ENCODE peak calls at places on chromosomes 2 and 18, in seven cellular contexts. One of them, this sample, is unnamed.

GRCh38 chr2:54438271-54438670 is 17.9 kb upstream of the SPTBN1 start:
- DNase-seq in AG04450: no peak
- DNase-seq in endodermal cell: no peak
- DNase-seq in PC-3: no peak
- DNase-seq in neural progenitor cell: no peak
- DNase-seq in psoas muscle: peak; percentile 78
- DNase-seq in fibroblast of lung: peak; percentile 34
- DNase-seq in this sample: no peak

GRCh38 chr2:171579481-171579880 is 57.2 kb downstream of the CYBRD1 start:
- DNase-seq in endodermal cell: no peak
- DNase-seq in PC-3: peak; percentile 59
- DNase-seq in fibroblast of lung: no peak
- DNase-seq in psoas muscle: no peak
- DNase-seq in neural progenitor cell: no peak
- DNase-seq in AG04450: no peak
- DNase-seq in this sample: no peak

GRCh38 chr2:234133004-234133403 is 82.5 kb downstream of the SPP2 start:
- DNase-seq in fibroblast of lung: peak; percentile 9
- DNase-seq in neural progenitor cell: no peak
- DNase-seq in psoas muscle: no peak
- DNase-seq in AG04450: no peak
- DNase-seq in endodermal cell: no peak
- DNase-seq in PC-3: peak; percentile 85
- DNase-seq in this sample: no peak

GRCh38 chr2:172090044-172090946 is 5.0 kb downstream of the DLX1 start:
- DNase-seq in neural progenitor cell: peak; percentile 60
- DNase-seq in PC-3: no peak
- DNase-seq in fibroblast of lung: no peak
- DNase-seq in psoas muscle: no peak
- DNase-seq in endodermal cell: peak; percentile 81
- DNase-seq in AG04450: no peak
- DNase-seq in this sample: no peak

GRCh38 chr2:187034434-187034833 is 185.5 kb upstream of the ZSWIM2 start:
- DNase-seq in AG04450: no peak
- DNase-seq in fibroblast of lung: no peak
- DNase-seq in PC-3: no peak
- DNase-seq in neural progenitor cell: no peak
- DNase-seq in endodermal cell: no peak
- DNase-seq in psoas muscle: no peak
- DNase-seq in this sample: no peak

GRCh38 chr2:119469661-119470297 is 38.1 kb downstream of the TMEM37 start:
- DNase-seq in endodermal cell: no peak
- DNase-seq in neural progenitor cell: no peak
- DNase-seq in PC-3: no peak
- DNase-seq in psoas muscle: no peak
- DNase-seq in AG04450: no peak
- DNase-seq in fibroblast of lung: no peak
- DNase-seq in this sample: no peak

GRCh38 chr2:54048117-54048785 is 67.2 kb upstream of the ACYP2 start:
- DNase-seq in fibroblast of lung: no peak
- DNase-seq in PC-3: no peak
- DNase-seq in psoas muscle: no peak
- DNase-seq in neural progenitor cell: no peak
- DNase-seq in endodermal cell: no peak
- DNase-seq in AG04450: no peak
- DNase-seq in this sample: no peak

GRCh38 chr2:145960479-145961163 is 1440.7 kb upstream of the ZEB2 start:
- DNase-seq in neural progenitor cell: no peak
- DNase-seq in AG04450: no peak
- DNase-seq in PC-3: no peak
- DNase-seq in endodermal cell: no peak
- DNase-seq in fibroblast of lung: no peak
- DNase-seq in psoas muscle: peak; percentile 40
- DNase-seq in this sample: no peak

GRCh38 chr2:216950547-216950946 is 90.7 kb upstream of the TNP1 start:
- DNase-seq in psoas muscle: no peak
- DNase-seq in neural progenitor cell: no peak
- DNase-seq in fibroblast of lung: no peak
- DNase-seq in PC-3: no peak
- DNase-seq in AG04450: no peak
- DNase-seq in endodermal cell: no peak
- DNase-seq in this sample: no peak

GRCh38 chr2:4340536-4340935 is 637.2 kb downstream of the DCDC2C start:
- DNase-seq in endodermal cell: no peak
- DNase-seq in PC-3: peak; percentile 48
- DNase-seq in AG04450: no peak
- DNase-seq in psoas muscle: no peak
- DNase-seq in neural progenitor cell: no peak
- DNase-seq in fibroblast of lung: no peak
- DNase-seq in this sample: no peak

GRCh38 chr2:25757906-25758305 is 84.5 kb upstream of the DTNB start:
- DNase-seq in psoas muscle: no peak
- DNase-seq in fibroblast of lung: no peak
- DNase-seq in endodermal cell: no peak
- DNase-seq in neural progenitor cell: no peak
- DNase-seq in PC-3: peak; percentile 25
- DNase-seq in AG04450: no peak
- DNase-seq in this sample: no peak

GRCh38 chr2:15943378-15943851 is 3.1 kb downstream of the MYCN start:
- DNase-seq in AG04450: no peak
- DNase-seq in psoas muscle: peak; percentile 55
- DNase-seq in neural progenitor cell: peak; percentile 85
- DNase-seq in endodermal cell: peak; percentile 87
- DNase-seq in fibroblast of lung: no peak
- DNase-seq in PC-3: no peak
- DNase-seq in this sample: no peak

GRCh38 chr2:7363906-7364305 is 446.7 kb downstream of the RNF144A start:
- DNase-seq in fibroblast of lung: no peak
- DNase-seq in AG04450: no peak
- DNase-seq in neural progenitor cell: peak; percentile 29
- DNase-seq in PC-3: peak; percentile 27
- DNase-seq in psoas muscle: no peak
- DNase-seq in endodermal cell: no peak
- DNase-seq in this sample: no peak

GRCh38 chr2:218733615-218734021 is 23.0 kb downstream of the TTLL4 start:
- DNase-seq in PC-3: peak; percentile 49
- DNase-seq in neural progenitor cell: no peak
- DNase-seq in endodermal cell: no peak
- DNase-seq in psoas muscle: no peak
- DNase-seq in AG04450: no peak
- DNase-seq in fibroblast of lung: peak; percentile 78
- DNase-seq in this sample: no peak

GRCh38 chr2:157497603-157498314 is 53.9 kb upstream of the CYTIP start:
- DNase-seq in AG04450: no peak
- DNase-seq in neural progenitor cell: peak; percentile 65
- DNase-seq in PC-3: peak; percentile 57
- DNase-seq in psoas muscle: no peak
- DNase-seq in endodermal cell: peak; percentile 45
- DNase-seq in fibroblast of lung: peak; percentile 58
- DNase-seq in this sample: peak; percentile 3

GRCh38 chr2:128602038-128602698 is 283.5 kb upstream of the HS6ST1 start:
- DNase-seq in PC-3: no peak
- DNase-seq in neural progenitor cell: no peak
- DNase-seq in AG04450: no peak
- DNase-seq in fibroblast of lung: no peak
- DNase-seq in endodermal cell: no peak
- DNase-seq in psoas muscle: peak; percentile 32
- DNase-seq in this sample: no peak

GRCh38 chr18:6057604-6058003 is 162.3 kb upstream of the TMEM200C start:
- DNase-seq in neural progenitor cell: no peak
- DNase-seq in AG04450: no peak
- DNase-seq in fibroblast of lung: peak; percentile 29
- DNase-seq in endodermal cell: no peak
- DNase-seq in PC-3: peak; percentile 38
- DNase-seq in psoas muscle: no peak
- DNase-seq in this sample: no peak

GRCh38 chr2:126107883-126108282 is 548.1 kb upstream of the GYPC start:
- DNase-seq in AG04450: no peak
- DNase-seq in endodermal cell: no peak
- DNase-seq in neural progenitor cell: no peak
- DNase-seq in PC-3: no peak
- DNase-seq in psoas muscle: no peak
- DNase-seq in fibroblast of lung: no peak
- DNase-seq in this sample: no peak

GRCh38 chr2:24287171-24287570 is 73.2 kb downstream of the ITSN2 start:
- DNase-seq in neural progenitor cell: no peak
- DNase-seq in fibroblast of lung: no peak
- DNase-seq in AG04450: no peak
- DNase-seq in endodermal cell: no peak
- DNase-seq in psoas muscle: no peak
- DNase-seq in PC-3: no peak
- DNase-seq in this sample: no peak

GRCh38 chr2:110211938-110212858 is at the start of gene MTLN:
- DNase-seq in psoas muscle: peak; percentile 86
- DNase-seq in endodermal cell: peak; percentile 90
- DNase-seq in AG04450: no peak
- DNase-seq in PC-3: peak; percentile 73
- DNase-seq in neural progenitor cell: peak; percentile 77
- DNase-seq in fibroblast of lung: peak; percentile 68
- DNase-seq in this sample: peak; percentile 91

GRCh38 chr18:10131036-10131774 is 217.4 kb downstream of the VAPA start:
- DNase-seq in neural progenitor cell: peak; percentile 40
- DNase-seq in psoas muscle: no peak
- DNase-seq in endodermal cell: peak; percentile 73
- DNase-seq in PC-3: no peak
- DNase-seq in AG04450: no peak
- DNase-seq in fibroblast of lung: no peak
- DNase-seq in this sample: no peak

DNA sequence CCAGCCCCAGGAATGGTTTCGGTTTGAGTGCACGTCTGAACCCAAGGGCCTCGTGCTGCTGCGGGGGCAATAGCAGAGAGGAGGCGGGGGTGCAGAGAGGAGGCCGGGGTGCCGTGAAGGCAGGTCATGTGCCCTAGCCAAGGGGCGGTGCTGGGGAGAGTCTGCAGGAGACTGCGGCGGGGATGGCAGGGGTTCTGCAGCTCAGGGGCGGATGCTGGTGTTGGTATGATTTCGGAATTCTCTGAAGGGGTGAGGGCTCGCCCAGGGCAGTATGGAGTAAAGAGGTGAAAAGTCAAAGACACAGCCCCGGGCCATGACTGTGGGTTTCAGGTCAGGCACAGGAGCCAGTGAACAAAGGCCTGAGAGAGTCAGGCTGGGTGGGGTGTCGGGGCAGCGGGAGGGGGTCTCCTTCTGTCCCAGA is 186.5 kb upstream of the HDAC4 start:
- DNase-seq in AG04450: no peak
- DNase-seq in fibroblast of lung: no peak
- DNase-seq in psoas muscle: peak; percentile 34
- DNase-seq in endodermal cell: no peak
- DNase-seq in neural progenitor cell: no peak
- DNase-seq in PC-3: no peak
- DNase-seq in this sample: no peak
- H3K27me3 ChIP-seq in AG04450: no peaks in the 10 kb centered on the region
- H3K27me3 ChIP-seq in fibroblast of lung: no peaks in the 10 kb centered on the region
- H3K27me3 ChIP-seq in psoas muscle: no peaks in the 10 kb centered on the region
- H3K27me3 ChIP-seq in endodermal cell: no peaks in the 10 kb centered on the region
- H3K27me3 ChIP-seq in neural progenitor cell: no peaks in the 10 kb centered on the region
- H3K27me3 ChIP-seq in PC-3: peaks cover 64% of the 10 kb centered on the region
- H3K27me3 ChIP-seq in this sample: no peaks in the 10 kb centered on the region

DNA sequence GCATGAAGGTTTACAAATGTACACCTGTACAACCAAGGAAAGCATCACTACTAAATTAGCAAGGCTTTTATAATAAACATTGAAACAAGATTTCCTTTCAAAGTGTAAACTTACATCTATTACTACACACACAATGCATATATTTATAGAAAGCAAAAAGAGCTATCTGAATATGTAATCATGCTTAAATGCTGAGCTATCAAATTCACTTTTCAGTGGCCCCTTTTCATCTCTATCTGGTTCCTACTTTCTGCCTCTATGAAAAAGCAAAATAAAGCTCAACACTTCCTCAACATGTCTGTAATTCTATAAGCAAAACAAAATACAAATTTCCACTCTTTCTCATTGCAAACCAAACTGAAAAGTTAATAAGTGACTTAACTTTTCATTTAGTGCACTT is 25.5 kb upstream of the SDC1 start:
- DNase-seq in AG04450: no peak
- DNase-seq in fibroblast of lung: no peak
- DNase-seq in neural progenitor cell: no peak
- DNase-seq in psoas muscle: no peak
- DNase-seq in PC-3: no peak
- DNase-seq in endodermal cell: no peak
- DNase-seq in this sample: no peak
- H3K27me3 ChIP-seq in AG04450: no peaks in the 10 kb centered on the region
- H3K27me3 ChIP-seq in fibroblast of lung: no peaks in the 10 kb centered on the region
- H3K27me3 ChIP-seq in neural progenitor cell: no peaks in the 10 kb centered on the region
- H3K27me3 ChIP-seq in psoas muscle: no peaks in the 10 kb centered on the region
- H3K27me3 ChIP-seq in PC-3: no peaks in the 10 kb centered on the region
- H3K27me3 ChIP-seq in endodermal cell: no peaks in the 10 kb centered on the region
- H3K27me3 ChIP-seq in this sample: no peaks in the 10 kb centered on the region

GRCh38 chr2:205717999-205718398 is 35.7 kb downstream of the NRP2 start:
- DNase-seq in neural progenitor cell: no peak
- DNase-seq in PC-3: no peak
- DNase-seq in AG04450: no peak
- DNase-seq in fibroblast of lung: peak; percentile 80
- DNase-seq in psoas muscle: no peak
- DNase-seq in endodermal cell: no peak
- DNase-seq in this sample: no peak

GRCh38 chr2:205714789-205715411 is 32.6 kb downstream of the NRP2 start:
- DNase-seq in AG04450: no peak
- DNase-seq in fibroblast of lung: no peak
- DNase-seq in neural progenitor cell: no peak
- DNase-seq in psoas muscle: no peak
- DNase-seq in endodermal cell: no peak
- DNase-seq in PC-3: no peak
- DNase-seq in this sample: no peak

GRCh38 chr2:205714058-205714776 is 31.9 kb downstream of the NRP2 start:
- DNase-seq in neural progenitor cell: no peak
- DNase-seq in AG04450: no peak
- DNase-seq in PC-3: no peak
- DNase-seq in endodermal cell: no peak
- DNase-seq in psoas muscle: no peak
- DNase-seq in fibroblast of lung: peak; percentile 36
- DNase-seq in this sample: peak; percentile 51

GRCh38 chr2:205712983-205713531 is 30.8 kb downstream of the NRP2 start:
- DNase-seq in neural progenitor cell: peak; percentile 73
- DNase-seq in endodermal cell: no peak
- DNase-seq in fibroblast of lung: no peak
- DNase-seq in AG04450: no peak
- DNase-seq in PC-3: no peak
- DNase-seq in psoas muscle: no peak
- DNase-seq in this sample: no peak

DNA sequence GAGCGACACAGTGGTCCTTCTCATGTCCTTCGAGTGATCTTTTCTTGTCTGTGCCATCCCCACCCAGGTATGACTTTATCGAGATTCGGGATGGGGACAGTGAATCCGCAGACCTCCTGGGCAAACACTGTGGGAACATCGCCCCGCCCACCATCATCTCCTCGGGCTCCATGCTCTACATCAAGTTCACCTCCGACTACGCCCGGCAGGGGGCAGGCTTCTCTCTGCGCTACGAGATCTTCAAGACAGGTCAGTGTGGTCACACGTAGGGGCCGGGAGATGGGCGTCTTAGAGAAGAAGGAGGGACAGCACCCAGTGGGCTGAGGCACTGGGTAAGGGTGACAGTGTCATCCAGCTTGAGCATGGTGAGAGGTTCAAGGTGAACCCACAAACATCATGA is 33.8 kb downstream of the NRP2 start:
- DNase-seq in PC-3: no peak
- DNase-seq in neural progenitor cell: no peak
- DNase-seq in AG04450: no peak
- DNase-seq in fibroblast of lung: no peak
- DNase-seq in endodermal cell: peak; percentile 87
- DNase-seq in psoas muscle: no peak
- DNase-seq in this sample: no peak
- H3K27me3 ChIP-seq in PC-3: no peaks in the 10 kb centered on the region
- H3K27me3 ChIP-seq in neural progenitor cell: no peaks in the 10 kb centered on the region
- H3K27me3 ChIP-seq in AG04450: no peaks in the 10 kb centered on the region
- H3K27me3 ChIP-seq in fibroblast of lung: no peaks in the 10 kb centered on the region
- H3K27me3 ChIP-seq in endodermal cell: no peaks in the 10 kb centered on the region
- H3K27me3 ChIP-seq in psoas muscle: no peaks in the 10 kb centered on the region
- H3K27me3 ChIP-seq in this sample: no peaks in the 10 kb centered on the region

GRCh38 chr2:83615491-83615890 is 843.6 kb downstream of the SUCLG1 start:
- DNase-seq in PC-3: no peak
- DNase-seq in psoas muscle: no peak
- DNase-seq in neural progenitor cell: no peak
- DNase-seq in AG04450: no peak
- DNase-seq in fibroblast of lung: no peak
- DNase-seq in endodermal cell: no peak
- DNase-seq in this sample: no peak
- H3K27me3 ChIP-seq in PC-3: no peaks in the 10 kb centered on the region
- H3K27me3 ChIP-seq in psoas muscle: no peaks in the 10 kb centered on the region
- H3K27me3 ChIP-seq in neural progenitor cell: no peaks in the 10 kb centered on the region
- H3K27me3 ChIP-seq in AG04450: no peaks in the 10 kb centered on the region
- H3K27me3 ChIP-seq in fibroblast of lung: no peaks in the 10 kb centered on the region
- H3K27me3 ChIP-seq in endodermal cell: no peaks in the 10 kb centered on the region
- H3K27me3 ChIP-seq in this sample: no peaks in the 10 kb centered on the region